ENCODE peak calls at places on chromosomes 13 and 19, in seven cellular contexts. One of them, this sample, is unnamed.

GRCh38 chr19:5665781-5666513 is 14.4 kb downstream of the MICOS13 start:
- DNase-seq in sigmoid colon: no peak
- DNase-seq in upper lobe of left lung: no peak
- DNase-seq in SK-N-SH: no peak
- DNase-seq in stomach: no peak
- DNase-seq in breast epithelium: no peak
- DNase-seq in endothelial cell of umbilical vein: peak; percentile 59
- DNase-seq in this sample: no peak

GRCh38 chr13:78121459-78122348 is 203.1 kb upstream of the EDNRB start:
- DNase-seq in sigmoid colon: no peak
- DNase-seq in upper lobe of left lung: peak; percentile 42
- DNase-seq in SK-N-SH: peak; percentile 24
- DNase-seq in stomach: peak; percentile 46
- DNase-seq in breast epithelium: no peak
- DNase-seq in endothelial cell of umbilical vein: peak; percentile 82
- DNase-seq in this sample: peak; percentile 16

GRCh38 chr19:35223856-35224505 is 4.6 kb downstream of the FAM187B start:
- DNase-seq in sigmoid colon: no peak
- DNase-seq in upper lobe of left lung: peak; percentile 41
- DNase-seq in SK-N-SH: no peak
- DNase-seq in stomach: no peak
- DNase-seq in breast epithelium: no peak
- DNase-seq in endothelial cell of umbilical vein: no peak
- DNase-seq in this sample: no peak

GRCh38 chr19:30525383-30525782 is 153.2 kb downstream of the ZNF536 start:
- DNase-seq in sigmoid colon: no peak
- DNase-seq in upper lobe of left lung: no peak
- DNase-seq in SK-N-SH: no peak
- DNase-seq in stomach: no peak
- DNase-seq in breast epithelium: no peak
- DNase-seq in endothelial cell of umbilical vein: no peak
- DNase-seq in this sample: no peak

GRCh38 chr19:35114656-35115537 is 726 bp upstream of the FXYD3 start:
- DNase-seq in sigmoid colon: peak; percentile 88
- DNase-seq in upper lobe of left lung: peak; percentile 75
- DNase-seq in SK-N-SH: peak; percentile 92
- DNase-seq in stomach: peak; percentile 80
- DNase-seq in breast epithelium: peak; percentile 78
- DNase-seq in endothelial cell of umbilical vein: peak; percentile 60
- DNase-seq in this sample: peak; percentile 86

GRCh38 chr13:113474179-113474578 is 16.3 kb downstream of the DCUN1D2 start:
- DNase-seq in sigmoid colon: no peak
- DNase-seq in upper lobe of left lung: peak; percentile 63
- DNase-seq in SK-N-SH: no peak
- DNase-seq in stomach: no peak
- DNase-seq in breast epithelium: no peak
- DNase-seq in endothelial cell of umbilical vein: no peak
- DNase-seq in this sample: peak; percentile 23

GRCh38 chr19:4596033-4596904 is 36.8 kb upstream of the SEMA6B start:
- DNase-seq in sigmoid colon: no peak
- DNase-seq in upper lobe of left lung: no peak
- DNase-seq in SK-N-SH: no peak
- DNase-seq in stomach: no peak
- DNase-seq in breast epithelium: no peak
- DNase-seq in endothelial cell of umbilical vein: no peak
- DNase-seq in this sample: no peak

GRCh38 chr13:47415048-47415447 is 518.2 kb upstream of the HTR2A start:
- DNase-seq in sigmoid colon: no peak
- DNase-seq in upper lobe of left lung: no peak
- DNase-seq in SK-N-SH: no peak
- DNase-seq in stomach: no peak
- DNase-seq in breast epithelium: no peak
- DNase-seq in endothelial cell of umbilical vein: no peak
- DNase-seq in this sample: no peak

GRCh38 chr19:34232566-34233481 is 21.5 kb upstream of the GARRE1 start:
- DNase-seq in sigmoid colon: peak; percentile 77
- DNase-seq in upper lobe of left lung: no peak
- DNase-seq in SK-N-SH: no peak
- DNase-seq in stomach: no peak
- DNase-seq in breast epithelium: no peak
- DNase-seq in endothelial cell of umbilical vein: peak; percentile 87
- DNase-seq in this sample: no peak

GRCh38 chr13:113129480-113129879 is 6.9 kb downstream of the F10 start:
- DNase-seq in sigmoid colon: no peak
- DNase-seq in upper lobe of left lung: no peak
- DNase-seq in SK-N-SH: no peak
- DNase-seq in stomach: no peak
- DNase-seq in breast epithelium: peak; percentile 19
- DNase-seq in endothelial cell of umbilical vein: no peak
- DNase-seq in this sample: no peak

GRCh38 chr13:39602277-39602613 is 748 bp downstream of the LHFPL6 start:
- DNase-seq in sigmoid colon: no peak
- DNase-seq in upper lobe of left lung: no peak
- DNase-seq in SK-N-SH: no peak
- DNase-seq in stomach: no peak
- DNase-seq in breast epithelium: no peak
- DNase-seq in endothelial cell of umbilical vein: no peak
- DNase-seq in this sample: no peak
- TF ChIP-seq CTCF in sigmoid colon: peak; percentile 11
- TF ChIP-seq CTCF in upper lobe of left lung: peak; percentile 17
- TF ChIP-seq CTCF in SK-N-SH: no peak
- TF ChIP-seq CTCF in stomach: no peak
- TF ChIP-seq CTCF in breast epithelium: no peak
- TF ChIP-seq CTCF in endothelial cell of umbilical vein: no peak
- TF ChIP-seq CTCF in this sample: no peak

GRCh38 chr19:18519962-18520847 is 1.7 kb downstream of the ELL start:
- DNase-seq in sigmoid colon: peak; percentile 87
- DNase-seq in upper lobe of left lung: peak; percentile 76
- DNase-seq in SK-N-SH: peak; percentile 62
- DNase-seq in stomach: peak; percentile 77
- DNase-seq in breast epithelium: peak; percentile 83
- DNase-seq in endothelial cell of umbilical vein: peak; percentile 85
- DNase-seq in this sample: peak; percentile 83
- TF ChIP-seq POLR2AphosphoS5 in sigmoid colon: no peak
- TF ChIP-seq POLR2AphosphoS5 in upper lobe of left lung: no peak
- TF ChIP-seq POLR2AphosphoS5 in SK-N-SH: no peak
- TF ChIP-seq POLR2AphosphoS5 in stomach: no peak
- TF ChIP-seq POLR2AphosphoS5 in breast epithelium: peak; percentile 53
- TF ChIP-seq POLR2AphosphoS5 in endothelial cell of umbilical vein: peak; percentile 26
- TF ChIP-seq POLR2AphosphoS5 in this sample: peak; percentile 72

DNA sequence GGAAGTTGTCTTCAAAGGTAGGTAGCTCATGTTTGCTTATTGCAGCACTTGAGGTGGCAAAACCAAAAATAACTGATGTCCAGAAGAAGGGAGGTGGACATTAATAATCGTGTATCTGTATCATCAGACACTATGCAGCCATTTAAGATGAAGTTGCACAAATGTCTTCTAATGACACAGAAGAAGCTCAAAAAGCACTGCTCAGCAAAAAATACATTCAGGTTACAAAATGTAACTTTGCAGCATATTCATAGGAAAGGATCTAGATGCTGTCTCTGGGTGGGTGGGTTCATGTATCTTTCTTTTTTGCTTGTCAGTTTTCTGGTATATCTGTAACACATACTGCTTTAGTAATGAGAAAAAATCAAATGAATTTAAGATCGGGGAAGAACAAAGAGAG is 247.8 kb downstream of the DNAJC15 start:
- DNase-seq in sigmoid colon: no peak
- DNase-seq in upper lobe of left lung: no peak
- DNase-seq in SK-N-SH: no peak
- DNase-seq in stomach: no peak
- DNase-seq in breast epithelium: no peak
- DNase-seq in endothelial cell of umbilical vein: no peak
- DNase-seq in this sample: no peak
- H3K9me3 ChIP-seq in sigmoid colon: no peaks in the 10 kb centered on the region
- H3K9me3 ChIP-seq in upper lobe of left lung: no peaks in the 10 kb centered on the region
- H3K9me3 ChIP-seq in SK-N-SH: no peaks in the 10 kb centered on the region
- H3K9me3 ChIP-seq in stomach: no peaks in the 10 kb centered on the region
- H3K9me3 ChIP-seq in breast epithelium: no peaks in the 10 kb centered on the region
- H3K9me3 ChIP-seq in endothelial cell of umbilical vein: no peaks in the 10 kb centered on the region
- H3K9me3 ChIP-seq in this sample: no peaks in the 10 kb centered on the region

DNA sequence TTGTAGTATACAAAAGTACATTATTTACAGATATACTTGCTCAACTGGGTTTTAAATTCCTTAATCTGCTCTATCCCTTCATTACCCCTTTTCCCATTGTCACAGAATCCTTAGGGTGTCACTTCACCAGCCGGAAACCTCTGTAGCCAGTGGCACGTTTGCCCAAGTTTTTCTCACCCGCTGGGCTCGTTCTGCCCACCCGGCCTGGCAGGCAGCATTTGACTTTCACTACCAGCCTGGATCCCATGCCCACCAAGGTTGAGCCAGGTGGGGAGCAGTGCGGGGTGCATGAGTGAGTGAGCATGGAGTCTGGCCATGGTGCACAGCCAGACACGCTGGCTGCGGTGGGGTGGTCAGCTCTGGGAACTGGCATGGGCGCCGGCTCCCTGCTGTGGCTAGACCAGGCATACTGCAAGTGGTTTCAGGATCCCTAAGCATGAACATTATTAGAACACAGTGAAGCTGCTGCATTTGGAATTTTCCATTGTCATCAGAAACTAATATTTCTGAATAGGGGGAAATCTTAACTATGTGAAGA is 98.3 kb downstream of the NALCN start:
- DNase-seq in sigmoid colon: no peak
- DNase-seq in upper lobe of left lung: no peak
- DNase-seq in SK-N-SH: no peak
- DNase-seq in stomach: no peak
- DNase-seq in breast epithelium: no peak
- DNase-seq in endothelial cell of umbilical vein: no peak
- DNase-seq in this sample: no peak
- TF ChIP-seq CTCF in sigmoid colon: no peak
- TF ChIP-seq CTCF in upper lobe of left lung: no peak
- TF ChIP-seq CTCF in SK-N-SH: no peak
- TF ChIP-seq CTCF in stomach: no peak
- TF ChIP-seq CTCF in breast epithelium: no peak
- TF ChIP-seq CTCF in endothelial cell of umbilical vein: no peak
- TF ChIP-seq CTCF in this sample: no peak

This sample was measured in transverse colon.